ENCODE peak calls at places on chromosome 7, in eight cellular contexts. P is stromal cell of bone marrow; C is cardiac muscle cell; F is stimulated activated CD8-positive, alpha-beta memory T cell treated with anti-CD3 and anti-CD28 coated beads, Interleukin-2, amount 100 ng/mL, for 1 hour; L is LoVo; U is activated naive CD4-positive, alpha-beta T cell; K is left cardiac atrium; Y is lower leg skin. G is an unnamed sample.

GRCh38 chr7:99459087-99459486 is 6.9 kb downstream of the ATP5MF start:
- DNase-seq in P (no peak), C (no peak), F (no peak), L (no peak), U (peak), K (peak), Y (no peak), G (no peak)

GRCh38 chr7:23898619-23899018 is 188.6 kb downstream of the STK31 start:
- DNase-seq in P (no peak), C (no peak), F (no peak), L (no peak), U (no peak), K (no peak), Y (no peak), G (no peak)

GRCh38 chr7:74502216-74502891 is 48.6 kb downstream of the GTF2IRD1 start:
- DNase-seq in P (no peak), C (no peak), F (no peak), L (no peak), U (no peak), K (no peak), Y (no peak), G (peak)

GRCh38 chr7:140003913-140004382 is 58.8 kb downstream of the PARP12 start:
- DNase-seq in P (peak), C (peak), F (no peak), L (peak), U (no peak), K (no peak), Y (no peak), G (no peak)

GRCh38 chr7:90209776-90210175 is 1.8 kb upstream of the STEAP2 start:
- DNase-seq in P (no peak), C (no peak), F (no peak), L (no peak), U (no peak), K (no peak), Y (no peak), G (no peak)

GRCh38 chr7:36796850-36797618 is 72.7 kb upstream of the AOAH start:
- DNase-seq in P (no peak), C (no peak), F (no peak), L (no peak), U (no peak), K (no peak), Y (no peak), G (no peak)

GRCh38 chr7:98387136-98387535 is 13.8 kb downstream of the BAIAP2L1 start:
- DNase-seq in P (no peak), C (no peak), F (no peak), L (no peak), U (no peak), K (no peak), Y (no peak), G (no peak)

GRCh38 chr7:44769381-44770209 is 20.9 kb downstream of the ZMIZ2 start:
- DNase-seq in P (peak), C (no peak), F (no peak), L (peak), U (no peak), K (no peak), Y (no peak), G (no peak)

GRCh38 chr7:1966631-1967200 is 266.0 kb downstream of the MAD1L1 start:
- DNase-seq in P (no peak), C (no peak), F (no peak), L (no peak), U (no peak), K (no peak), Y (no peak), G (peak)

GRCh38 chr7:28855538-28856217 is 102.5 kb downstream of the TRIL start:
- DNase-seq in P (peak), C (no peak), F (no peak), L (peak), U (no peak), K (no peak), Y (no peak), G (no peak)

GRCh38 chr7:13055732-13056369 is 368.4 kb downstream of the ARL4A start:
- DNase-seq in P (no peak), C (no peak), F (no peak), L (no peak), U (no peak), K (no peak), Y (no peak), G (no peak)

GRCh38 chr7:98681951-98682350 is 64.9 kb downstream of the NPTX2 start:
- DNase-seq in P (no peak), C (no peak), F (no peak), L (peak), U (no peak), K (no peak), Y (no peak), G (no peak)

GRCh38 chr7:51471199-51472016 is 154.8 kb upstream of the COBL start:
- DNase-seq in P (no peak), C (no peak), F (no peak), L (no peak), U (no peak), K (no peak), Y (no peak), G (no peak)

GRCh38 chr7:99379043-99379577 is 4.6 kb downstream of the ARPC1B start:
- DNase-seq in P (peak), C (no peak), F (no peak), L (no peak), U (no peak), K (peak), Y (peak), G (no peak)

GRCh38 chr7:47428052-47428779 is 153.7 kb downstream of the TNS3 start:
- DNase-seq in P (no peak), C (no peak), F (no peak), L (no peak), U (no peak), K (no peak), Y (no peak), G (no peak)

GRCh38 chr7:96614154-96614867 is 95.3 kb downstream of the SEM1 start:
- DNase-seq in P (no peak), C (no peak), F (no peak), L (no peak), U (no peak), K (no peak), Y (no peak), G (no peak)

GRCh38 chr7:105689093-105689819 is 108.0 kb upstream of the EFCAB10 start:
- DNase-seq in P (no peak), C (no peak), F (no peak), L (no peak), U (no peak), K (no peak), Y (no peak), G (no peak)

GRCh38 chr7:114916261-114916892 is 5.5 kb upstream of the MDFIC start:
- DNase-seq in P (no peak), C (no peak), F (no peak), L (no peak), U (no peak), K (no peak), Y (no peak), G (no peak)

GRCh38 chr7:41135511-41135910 is 567.4 kb downstream of the INHBA start:
- DNase-seq in P (no peak), C (no peak), F (no peak), L (no peak), U (no peak), K (no peak), Y (no peak), G (no peak)

GRCh38 chr7:81776972-81777371 is 7.1 kb upstream of the HGF start:
- DNase-seq in P (no peak), C (no peak), F (no peak), L (no peak), U (no peak), K (no peak), Y (no peak), G (no peak)

GRCh38 chr7:2045559-2046405 is 187.0 kb downstream of the MAD1L1 start:
- DNase-seq in P (no peak), C (no peak), F (no peak), L (no peak), U (no peak), K (peak), Y (no peak), G (no peak)

GRCh38 chr7:125516194-125516593 is 586.6 kb upstream of the POT1 start:
- DNase-seq in P (no peak), C (no peak), F (no peak), L (no peak), U (no peak), K (no peak), Y (no peak), G (no peak)

GRCh38 chr7:87354749-87355148 is 9.3 kb downstream of the CROT start:
- DNase-seq in P (no peak), C (no peak), F (no peak), L (no peak), U (no peak), K (no peak), Y (no peak), G (no peak)

GRCh38 chr7:99679400-99680191 is at the start of gene CYP3A5:
- DNase-seq in P (peak), C (peak), F (no peak), L (peak), U (no peak), K (no peak), Y (peak), G (no peak)

GRCh38 chr7:106071999-106072714 is 40.0 kb downstream of the SYPL1 start:
- DNase-seq in P (no peak), C (peak), F (no peak), L (peak), U (no peak), K (peak), Y (no peak), G (no peak)

GRCh38 chr7:100475549-100475948 is 3.5 kb downstream of the TSC22D4 start:
- DNase-seq in P (no peak), C (peak), F (no peak), L (no peak), U (no peak), K (peak), Y (no peak), G (peak)

G was measured in heart left ventricle.